ENCODE peak calls at places on chromosome 21, in four cellular contexts. I is CD4-positive, alpha-beta T cell; A is fibroblast of mammary gland; T is nephron progenitor cell. L is an unnamed sample.

GRCh38 chr21:45228171-45228641 is 59.5 kb downstream of the POFUT2 start:
- DNase-seq in I (no peak), A (peak; percentile 97), T (no peak), L (no peak)

GRCh38 chr21:26136686-26137085 is 33.9 kb downstream of the APP start:
- DNase-seq in I (no peak), A (no peak), T (no peak), L (no peak)

GRCh38 chr21:15795533-15795932 is 65.8 kb downstream of the USP25 start:
- DNase-seq in I (no peak), A (no peak), T (no peak), L (no peak)

GRCh38 chr21:29376556-29376955 is 77.8 kb downstream of the BACH1 start:
- DNase-seq in I (peak; percentile 52), A (peak; percentile 43), T (peak; percentile 16), L (peak; percentile 32)

GRCh38 chr21:17613242-17613676 is 558 bp upstream of the BTG3 start:
- DNase-seq in I (peak; percentile 37), A (peak; percentile 10), T (no peak), L (no peak)

GRCh38 chr21:39633043-39633442 is 20.3 kb downstream of the B3GALT5 start:
- DNase-seq in I (no peak), A (peak; percentile 53), T (no peak), L (no peak)

GRCh38 chr21:15904389-15904788 is 174.6 kb downstream of the USP25 start:
- DNase-seq in I (no peak), A (no peak), T (no peak), L (no peak)

GRCh38 chr21:33355996-33356395 is 31.2 kb downstream of the IFNAR1 start:
- DNase-seq in I (no peak), A (no peak), T (no peak), L (no peak)

GRCh38 chr21:34345091-34345871 is 18.5 kb upstream of the KCNE2 start:
- DNase-seq in I (no peak), A (peak; percentile 66), T (no peak), L (no peak)

GRCh38 chr21:40457741-40458140 is 389.2 kb downstream of the DSCAM start:
- DNase-seq in I (no peak), A (no peak), T (no peak), L (no peak)

GRCh38 chr21:44533121-44533890 is 6.7 kb downstream of the KRTAP10-1 start:
- DNase-seq in I (no peak), A (no peak), T (no peak), L (peak; percentile 9)

GRCh38 chr21:44723177-44724131 is 12.1 kb upstream of the TSPEAR start:
- DNase-seq in I (no peak), A (no peak), T (peak; percentile 76), L (no peak)

GRCh38 chr21:17853393-17854275 is 34.5 kb upstream of the C21orf91 start:
- DNase-seq in I (no peak), A (no peak), T (no peak), L (no peak)

GRCh38 chr21:45251635-45252447 is 35.9 kb downstream of the POFUT2 start:
- DNase-seq in I (no peak), A (no peak), T (no peak), L (no peak)

GRCh38 chr21:27564684-27565280 is 597.9 kb upstream of the ADAMTS5 start:
- DNase-seq in I (no peak), A (peak; percentile 72), T (peak; percentile 23), L (no peak)

GRCh38 chr21:28639742-28640141 is 352.9 kb downstream of the LTN1 start:
- DNase-seq in I (no peak), A (peak; percentile 57), T (no peak), L (no peak)

GRCh38 chr21:35426484-35426883 is 377.4 kb upstream of the RUNX1 start:
- DNase-seq in I (no peak), A (no peak), T (no peak), L (no peak)

GRCh38 chr21:30391615-30392014 is 4.2 kb upstream of the KRTAP13-1 start:
- DNase-seq in I (no peak), A (no peak), T (no peak), L (no peak)

GRCh38 chr21:16372546-16372945 is 642.8 kb downstream of the USP25 start:
- DNase-seq in I (no peak), A (no peak), T (no peak), L (no peak)

GRCh38 chr21:35540950-35541632 is 492.0 kb upstream of the RUNX1 start:
- DNase-seq in I (no peak), A (peak; percentile 89), T (no peak), L (no peak)

GRCh38 chr21:16040601-16041000 is 310.8 kb downstream of the USP25 start:
- DNase-seq in I (no peak), A (peak; percentile 83), T (no peak), L (no peak)

GRCh38 chr21:28078126-28078525 is 914.6 kb downstream of the LTN1 start:
- DNase-seq in I (no peak), A (no peak), T (no peak), L (no peak)

GRCh38 chr21:29453511-29453910 is 154.8 kb downstream of the BACH1 start:
- DNase-seq in I (no peak), A (peak; percentile 24), T (no peak), L (no peak)

GRCh38 chr21:44801468-44802395 is at the start of gene UBE2G2:
- DNase-seq in I (peak; percentile 90), A (peak; percentile 62), T (peak; percentile 90), L (peak; percentile 92)

GRCh38 chr21:40130476-40130875 is 263.2 kb downstream of the PCP4 start:
- DNase-seq in I (no peak), A (no peak), T (no peak), L (no peak)

GRCh38 chr21:34743831-34744230 is 75.0 kb downstream of the CLIC6 start:
- DNase-seq in I (no peak), A (peak; percentile 96), T (no peak), L (no peak)

GRCh38 chr21:17598437-17598836 is 14.3 kb downstream of the BTG3 start:
- DNase-seq in I (no peak), A (no peak), T (no peak), L (no peak)

GRCh38 chr21:33801424-33802405 is 113.9 kb downstream of the ATP5PO start:
- DNase-seq in I (no peak), A (peak; percentile 63), T (no peak), L (no peak)

GRCh38 chr21:16534408-16535099 is 804.8 kb downstream of the USP25 start:
- DNase-seq in I (no peak), A (peak; percentile 87), T (no peak), L (no peak)

GRCh38 chr21:34110594-34111202 is 37.3 kb downstream of the MRPS6 start:
- DNase-seq in I (no peak), A (no peak), T (no peak), L (no peak)

GRCh38 chr21:44836666-44837471 is 19.0 kb upstream of the SUMO3 start:
- DNase-seq in I (no peak), A (peak; percentile 39), T (no peak), L (peak; percentile 10)

GRCh38 chr21:33655591-33656221 is 13.4 kb downstream of the ITSN1 start:
- DNase-seq in I (no peak), A (peak; percentile 65), T (no peak), L (no peak)

GRCh38 chr21:35528109-35529042 is 479.3 kb upstream of the RUNX1 start:
- DNase-seq in I (peak; percentile 55), A (no peak), T (peak; percentile 35), L (peak; percentile 40)

GRCh38 chr21:21968810-21969588 is 970.8 kb downstream of the NCAM2 start:
- DNase-seq in I (no peak), A (no peak), T (no peak), L (no peak)

GRCh38 chr21:15839026-15839425 is 109.2 kb downstream of the USP25 start:
- DNase-seq in I (no peak), A (no peak), T (no peak), L (no peak)

GRCh38 chr21:34126269-34126668 is 52.9 kb downstream of the MRPS6 start:
- DNase-seq in I (no peak), A (peak; percentile 68), T (no peak), L (no peak)

GRCh38 chr21:45051580-45052434 is 22.6 kb upstream of the ADARB1 start:
- DNase-seq in I (no peak), A (no peak), T (no peak), L (no peak)

GRCh38 chr21:15514073-15514946 is 215.5 kb upstream of the USP25 start:
- DNase-seq in I (peak; percentile 56), A (no peak), T (no peak), L (peak; percentile 15)

GRCh38 chr21:40176732-40177131 is 309.5 kb downstream of the PCP4 start:
- DNase-seq in I (no peak), A (no peak), T (no peak), L (no peak)

GRCh38 chr21:38170283-38170682 is 86.5 kb upstream of the KCNJ15 start:
- DNase-seq in I (no peak), A (peak; percentile 73), T (peak; percentile 23), L (no peak)
- TF ChIP-seq CTCF in I (no peak), A (peak; percentile 81), T (peak; percentile 35), L (no peak)

GRCh38 chr21:24897883-24898282 is 709.4 kb downstream of the MRPL39 start:
- DNase-seq in I (no peak), A (no peak), T (no peak), L (no peak)

GRCh38 chr21:24894324-24894723 is 713.0 kb downstream of the MRPL39 start:
- DNase-seq in I (no peak), A (no peak), T (no peak), L (no peak)

GRCh38 chr21:24896735-24897124 is 710.6 kb downstream of the MRPL39 start:
- DNase-seq in I (no peak), A (no peak), T (no peak), L (no peak)

GRCh38 chr21:24899138-24899537 is 708.1 kb downstream of the MRPL39 start:
- DNase-seq in I (no peak), A (no peak), T (no peak), L (no peak)

GRCh38 chr21:24895885-24896734 is 711.2 kb downstream of the MRPL39 start:
- DNase-seq in I (no peak), A (peak; percentile 7), T (no peak), L (no peak)
- TF ChIP-seq CTCF in I (no peak), A (peak; percentile 29), T (peak; percentile 40), L (no peak)

GRCh38 chr21:43211085-43212071 is 42.6 kb downstream of the CRYAA start:
- DNase-seq in I (no peak), A (no peak), T (peak; percentile 45), L (no peak)
- TF ChIP-seq CTCF in I (no peak), A (no peak), T (peak; percentile 24), L (no peak)

DNA sequence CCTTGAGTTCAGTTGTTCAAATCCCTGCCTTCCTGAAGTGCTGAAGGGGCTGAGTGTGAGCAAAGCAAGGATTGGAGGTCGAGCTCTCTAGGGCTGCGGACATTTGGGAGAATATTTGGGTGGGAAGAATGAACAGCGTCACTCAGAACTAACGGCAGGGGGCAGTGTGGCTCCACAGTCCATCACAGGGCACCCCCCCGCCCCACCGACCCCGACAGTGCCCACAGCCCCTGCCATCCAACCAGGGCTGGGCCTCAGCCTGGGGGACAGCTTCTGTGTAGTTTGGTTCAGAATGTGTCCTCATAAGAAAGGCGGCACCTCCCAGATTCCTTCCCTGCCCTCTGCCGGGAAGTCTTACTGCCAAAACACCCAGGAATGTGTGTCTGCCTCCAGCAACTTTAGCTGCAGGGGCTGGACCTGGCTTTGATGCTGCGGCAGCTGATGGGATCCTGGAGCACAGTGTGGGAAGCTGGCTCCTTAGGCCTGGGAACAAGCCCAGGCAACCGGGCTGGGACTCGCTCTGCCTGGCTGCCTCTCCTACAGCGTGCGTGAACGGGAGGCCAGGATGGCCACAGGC is 104.8 kb upstream of the TMPRSS2 start:
- DNase-seq in I (no peak), A (peak; percentile 95), T (peak; percentile 86), L (no peak)
- TF ChIP-seq CTCF in I (no peak), A (peak; percentile 70), T (peak; percentile 77), L (no peak)

L was measured in activated B cell treated with CpG ODN at 0.5 μM for 24 hours.